ENCODE peak calls at places on chromosomes 5 and 9, in six cellular contexts. One of them, this sample, is unnamed.
A peak's percentile ranks its signal among the peaks of the same experiment; 100 is the strongest.

GRCh38 chr9:88694625-88695024 is 159.6 kb downstream of the NXNL2 start:
- DNase-seq in EL: peak; percentile 69
- DNase-seq in stimulated activated CD8-positive, alpha-beta memory T cell treated with anti-CD3 and anti-CD28 coated beads, Interleukin-2, amount 100 ng/mL, for 1 hour: no peak
- DNase-seq in NCI-H1694: no peak
- DNase-seq in IMR-90: peak; percentile 87
- DNase-seq in iris pigment epithelial cell: peak; percentile 55
- DNase-seq in this sample: no peak

GRCh38 chr9:105257767-105258166 is 13.3 kb downstream of the SLC44A1 start:
- DNase-seq in stimulated activated CD8-positive, alpha-beta memory T cell treated with anti-CD3 and anti-CD28 coated beads, Interleukin-2, amount 100 ng/mL, for 1 hour: no peak
- DNase-seq in IMR-90: no peak
- DNase-seq in iris pigment epithelial cell: no peak
- DNase-seq in NCI-H1694: no peak
- DNase-seq in EL: no peak
- DNase-seq in this sample: no peak

GRCh38 chr5:157668356-157668755 is 3.0 kb upstream of the C5orf52 start:
- DNase-seq in IMR-90: no peak
- DNase-seq in NCI-H1694: no peak
- DNase-seq in EL: no peak
- DNase-seq in stimulated activated CD8-positive, alpha-beta memory T cell treated with anti-CD3 and anti-CD28 coated beads, Interleukin-2, amount 100 ng/mL, for 1 hour: no peak
- DNase-seq in iris pigment epithelial cell: no peak
- DNase-seq in this sample: no peak

GRCh38 chr5:55234171-55234700 is 828 bp upstream of the CCNO start:
- DNase-seq in EL: peak; percentile 55
- DNase-seq in iris pigment epithelial cell: peak; percentile 39
- DNase-seq in NCI-H1694: no peak
- DNase-seq in IMR-90: peak; percentile 19
- DNase-seq in stimulated activated CD8-positive, alpha-beta memory T cell treated with anti-CD3 and anti-CD28 coated beads, Interleukin-2, amount 100 ng/mL, for 1 hour: no peak
- DNase-seq in this sample: no peak

GRCh38 chr9:134182554-134183219 is 18.3 kb upstream of the RNU6ATAC start:
- DNase-seq in EL: no peak
- DNase-seq in IMR-90: peak; percentile 26
- DNase-seq in NCI-H1694: no peak
- DNase-seq in iris pigment epithelial cell: no peak
- DNase-seq in stimulated activated CD8-positive, alpha-beta memory T cell treated with anti-CD3 and anti-CD28 coated beads, Interleukin-2, amount 100 ng/mL, for 1 hour: no peak
- DNase-seq in this sample: no peak

GRCh38 chr5:133341915-133342710 is 270.2 kb downstream of the FSTL4 start:
- DNase-seq in iris pigment epithelial cell: no peak
- DNase-seq in EL: no peak
- DNase-seq in NCI-H1694: no peak
- DNase-seq in IMR-90: no peak
- DNase-seq in stimulated activated CD8-positive, alpha-beta memory T cell treated with anti-CD3 and anti-CD28 coated beads, Interleukin-2, amount 100 ng/mL, for 1 hour: no peak
- DNase-seq in this sample: no peak

GRCh38 chr9:86926130-86926529 is 21.2 kb downstream of the GAS1 start:
- DNase-seq in NCI-H1694: no peak
- DNase-seq in iris pigment epithelial cell: peak; percentile 22
- DNase-seq in EL: peak; percentile 66
- DNase-seq in stimulated activated CD8-positive, alpha-beta memory T cell treated with anti-CD3 and anti-CD28 coated beads, Interleukin-2, amount 100 ng/mL, for 1 hour: no peak
- DNase-seq in IMR-90: peak; percentile 8
- DNase-seq in this sample: no peak

GRCh38 chr9:752201-752600 is 89.3 kb upstream of the DMRT1 start:
- DNase-seq in NCI-H1694: no peak
- DNase-seq in iris pigment epithelial cell: peak; percentile 94
- DNase-seq in EL: peak; percentile 89
- DNase-seq in IMR-90: peak; percentile 97
- DNase-seq in stimulated activated CD8-positive, alpha-beta memory T cell treated with anti-CD3 and anti-CD28 coated beads, Interleukin-2, amount 100 ng/mL, for 1 hour: no peak
- DNase-seq in this sample: no peak

GRCh38 chr9:8437878-8438277 is 638.3 kb upstream of the DMAC1 start:
- DNase-seq in NCI-H1694: no peak
- DNase-seq in IMR-90: no peak
- DNase-seq in EL: no peak
- DNase-seq in iris pigment epithelial cell: no peak
- DNase-seq in stimulated activated CD8-positive, alpha-beta memory T cell treated with anti-CD3 and anti-CD28 coated beads, Interleukin-2, amount 100 ng/mL, for 1 hour: no peak
- DNase-seq in this sample: peak; percentile 22

GRCh38 chr5:959581-960531 is 48.7 kb upstream of the NKD2 start:
- DNase-seq in stimulated activated CD8-positive, alpha-beta memory T cell treated with anti-CD3 and anti-CD28 coated beads, Interleukin-2, amount 100 ng/mL, for 1 hour: no peak
- DNase-seq in iris pigment epithelial cell: no peak
- DNase-seq in EL: no peak
- DNase-seq in IMR-90: no peak
- DNase-seq in NCI-H1694: no peak
- DNase-seq in this sample: no peak

GRCh38 chr9:121781143-121781542 is 129.7 kb downstream of the DAB2IP start:
- DNase-seq in stimulated activated CD8-positive, alpha-beta memory T cell treated with anti-CD3 and anti-CD28 coated beads, Interleukin-2, amount 100 ng/mL, for 1 hour: no peak
- DNase-seq in NCI-H1694: no peak
- DNase-seq in iris pigment epithelial cell: no peak
- DNase-seq in IMR-90: no peak
- DNase-seq in EL: no peak
- DNase-seq in this sample: no peak

GRCh38 chr9:20692554-20692953 is 8.5 kb downstream of the FOCAD start:
- DNase-seq in EL: no peak
- DNase-seq in NCI-H1694: no peak
- DNase-seq in iris pigment epithelial cell: peak; percentile 79
- DNase-seq in stimulated activated CD8-positive, alpha-beta memory T cell treated with anti-CD3 and anti-CD28 coated beads, Interleukin-2, amount 100 ng/mL, for 1 hour: no peak
- DNase-seq in IMR-90: peak; percentile 66
- DNase-seq in this sample: no peak

GRCh38 chr5:168262042-168262743 is 29.3 kb upstream of the WWC1 start:
- DNase-seq in stimulated activated CD8-positive, alpha-beta memory T cell treated with anti-CD3 and anti-CD28 coated beads, Interleukin-2, amount 100 ng/mL, for 1 hour: no peak
- DNase-seq in NCI-H1694: no peak
- DNase-seq in EL: no peak
- DNase-seq in IMR-90: no peak
- DNase-seq in iris pigment epithelial cell: no peak
- DNase-seq in this sample: no peak

GRCh38 chr5:91219803-91220371 is 163.2 kb downstream of the ARRDC3 start:
- DNase-seq in iris pigment epithelial cell: peak; percentile 73
- DNase-seq in EL: peak; percentile 35
- DNase-seq in NCI-H1694: no peak
- DNase-seq in IMR-90: peak; percentile 57
- DNase-seq in stimulated activated CD8-positive, alpha-beta memory T cell treated with anti-CD3 and anti-CD28 coated beads, Interleukin-2, amount 100 ng/mL, for 1 hour: no peak
- DNase-seq in this sample: no peak

GRCh38 chr5:118557103-118557805 is 431.1 kb downstream of the DTWD2 start:
- DNase-seq in iris pigment epithelial cell: no peak
- DNase-seq in EL: no peak
- DNase-seq in NCI-H1694: no peak
- DNase-seq in IMR-90: no peak
- DNase-seq in stimulated activated CD8-positive, alpha-beta memory T cell treated with anti-CD3 and anti-CD28 coated beads, Interleukin-2, amount 100 ng/mL, for 1 hour: no peak
- DNase-seq in this sample: no peak

GRCh38 chr5:74953961-74954720 is 88.0 kb upstream of the FAM169A start:
- DNase-seq in iris pigment epithelial cell: peak; percentile 64
- DNase-seq in NCI-H1694: no peak
- DNase-seq in IMR-90: peak; percentile 77
- DNase-seq in stimulated activated CD8-positive, alpha-beta memory T cell treated with anti-CD3 and anti-CD28 coated beads, Interleukin-2, amount 100 ng/mL, for 1 hour: no peak
- DNase-seq in EL: peak; percentile 88
- DNase-seq in this sample: no peak

GRCh38 chr5:141597394-141597793 is 21.4 kb downstream of the DIAPH1 start:
- DNase-seq in stimulated activated CD8-positive, alpha-beta memory T cell treated with anti-CD3 and anti-CD28 coated beads, Interleukin-2, amount 100 ng/mL, for 1 hour: no peak
- DNase-seq in NCI-H1694: no peak
- DNase-seq in IMR-90: no peak
- DNase-seq in EL: no peak
- DNase-seq in iris pigment epithelial cell: no peak
- DNase-seq in this sample: no peak

GRCh38 chr5:77847814-77848290 is 71.7 kb upstream of the TBCA start:
- DNase-seq in EL: no peak
- DNase-seq in IMR-90: no peak
- DNase-seq in stimulated activated CD8-positive, alpha-beta memory T cell treated with anti-CD3 and anti-CD28 coated beads, Interleukin-2, amount 100 ng/mL, for 1 hour: no peak
- DNase-seq in NCI-H1694: no peak
- DNase-seq in iris pigment epithelial cell: no peak
- DNase-seq in this sample: no peak

GRCh38 chr5:146623657-146624056 is 107.7 kb upstream of the GPR151 start:
- DNase-seq in iris pigment epithelial cell: no peak
- DNase-seq in NCI-H1694: no peak
- DNase-seq in IMR-90: no peak
- DNase-seq in stimulated activated CD8-positive, alpha-beta memory T cell treated with anti-CD3 and anti-CD28 coated beads, Interleukin-2, amount 100 ng/mL, for 1 hour: no peak
- DNase-seq in EL: no peak
- DNase-seq in this sample: no peak

GRCh38 chr9:114273461-114273881 is 49.4 kb upstream of the ORM1 start:
- DNase-seq in IMR-90: no peak
- DNase-seq in EL: no peak
- DNase-seq in iris pigment epithelial cell: no peak
- DNase-seq in stimulated activated CD8-positive, alpha-beta memory T cell treated with anti-CD3 and anti-CD28 coated beads, Interleukin-2, amount 100 ng/mL, for 1 hour: no peak
- DNase-seq in NCI-H1694: no peak
- DNase-seq in this sample: no peak

GRCh38 chr9:132733133-132733815 is 63.0 kb downstream of the GTF3C4 start:
- DNase-seq in stimulated activated CD8-positive, alpha-beta memory T cell treated with anti-CD3 and anti-CD28 coated beads, Interleukin-2, amount 100 ng/mL, for 1 hour: no peak
- DNase-seq in EL: no peak
- DNase-seq in NCI-H1694: no peak
- DNase-seq in iris pigment epithelial cell: peak; percentile 8
- DNase-seq in IMR-90: no peak
- DNase-seq in this sample: no peak

GRCh38 chr9:120369608-120370220 is 210.3 kb downstream of the CDK5RAP2 start:
- DNase-seq in stimulated activated CD8-positive, alpha-beta memory T cell treated with anti-CD3 and anti-CD28 coated beads, Interleukin-2, amount 100 ng/mL, for 1 hour: no peak
- DNase-seq in IMR-90: peak; percentile 42
- DNase-seq in iris pigment epithelial cell: peak; percentile 57
- DNase-seq in NCI-H1694: no peak
- DNase-seq in EL: peak; percentile 29
- DNase-seq in this sample: no peak

GRCh38 chr5:134647750-134648424 is 698 bp upstream of the SEC24A start:
- DNase-seq in stimulated activated CD8-positive, alpha-beta memory T cell treated with anti-CD3 and anti-CD28 coated beads, Interleukin-2, amount 100 ng/mL, for 1 hour: no peak
- DNase-seq in iris pigment epithelial cell: peak; percentile 72
- DNase-seq in IMR-90: peak; percentile 35
- DNase-seq in NCI-H1694: no peak
- DNase-seq in EL: peak; percentile 60
- DNase-seq in this sample: peak; percentile 41

GRCh38 chr5:7269591-7270274 is 126.2 kb upstream of the ADCY2 start:
- DNase-seq in NCI-H1694: no peak
- DNase-seq in iris pigment epithelial cell: no peak
- DNase-seq in stimulated activated CD8-positive, alpha-beta memory T cell treated with anti-CD3 and anti-CD28 coated beads, Interleukin-2, amount 100 ng/mL, for 1 hour: no peak
- DNase-seq in IMR-90: no peak
- DNase-seq in EL: no peak
- DNase-seq in this sample: no peak

GRCh38 chr9:137589441-137590122 is 730 bp downstream of the ZMYND19 start:
- DNase-seq in iris pigment epithelial cell: peak; percentile 42
- DNase-seq in stimulated activated CD8-positive, alpha-beta memory T cell treated with anti-CD3 and anti-CD28 coated beads, Interleukin-2, amount 100 ng/mL, for 1 hour: no peak
- DNase-seq in NCI-H1694: no peak
- DNase-seq in EL: peak; percentile 20
- DNase-seq in IMR-90: no peak
- DNase-seq in this sample: no peak

GRCh38 chr5:179762079-179762780 is 29.6 kb downstream of the MAML1 start:
- DNase-seq in NCI-H1694: no peak
- DNase-seq in iris pigment epithelial cell: peak; percentile 51
- DNase-seq in EL: peak; percentile 40
- DNase-seq in IMR-90: no peak
- DNase-seq in stimulated activated CD8-positive, alpha-beta memory T cell treated with anti-CD3 and anti-CD28 coated beads, Interleukin-2, amount 100 ng/mL, for 1 hour: no peak
- DNase-seq in this sample: no peak

GRCh38 chr5:140366770-140367630 is 7.0 kb downstream of the SLC4A9 start:
- DNase-seq in IMR-90: no peak
- DNase-seq in NCI-H1694: no peak
- DNase-seq in stimulated activated CD8-positive, alpha-beta memory T cell treated with anti-CD3 and anti-CD28 coated beads, Interleukin-2, amount 100 ng/mL, for 1 hour: no peak
- DNase-seq in iris pigment epithelial cell: no peak
- DNase-seq in EL: no peak
- DNase-seq in this sample: no peak

GRCh38 chr5:175737481-175737880 is 79.6 kb downstream of the HRH2 start:
- DNase-seq in NCI-H1694: no peak
- DNase-seq in IMR-90: no peak
- DNase-seq in EL: no peak
- DNase-seq in iris pigment epithelial cell: no peak
- DNase-seq in stimulated activated CD8-positive, alpha-beta memory T cell treated with anti-CD3 and anti-CD28 coated beads, Interleukin-2, amount 100 ng/mL, for 1 hour: no peak
- DNase-seq in this sample: no peak

GRCh38 chr5:51378415-51378777 is 4.9 kb upstream of the ISL1 start:
- DNase-seq in IMR-90: no peak
- DNase-seq in EL: no peak
- DNase-seq in iris pigment epithelial cell: no peak
- DNase-seq in NCI-H1694: no peak
- DNase-seq in stimulated activated CD8-positive, alpha-beta memory T cell treated with anti-CD3 and anti-CD28 coated beads, Interleukin-2, amount 100 ng/mL, for 1 hour: no peak
- DNase-seq in this sample: peak; percentile 84

GRCh38 chr5:9358961-9359686 is 186.8 kb downstream of the SEMA5A start:
- DNase-seq in stimulated activated CD8-positive, alpha-beta memory T cell treated with anti-CD3 and anti-CD28 coated beads, Interleukin-2, amount 100 ng/mL, for 1 hour: no peak
- DNase-seq in IMR-90: peak; percentile 88
- DNase-seq in NCI-H1694: no peak
- DNase-seq in EL: peak; percentile 82
- DNase-seq in iris pigment epithelial cell: peak; percentile 84
- DNase-seq in this sample: no peak

GRCh38 chr5:123776761-123777160 is 264.8 kb downstream of the CSNK1G3 start:
- DNase-seq in iris pigment epithelial cell: peak; percentile 75
- DNase-seq in NCI-H1694: no peak
- DNase-seq in IMR-90: peak; percentile 88
- DNase-seq in EL: peak; percentile 84
- DNase-seq in stimulated activated CD8-positive, alpha-beta memory T cell treated with anti-CD3 and anti-CD28 coated beads, Interleukin-2, amount 100 ng/mL, for 1 hour: no peak
- DNase-seq in this sample: no peak

GRCh38 chr9:21334603-21334968 is 618 bp downstream of the KLHL9 start:
- DNase-seq in iris pigment epithelial cell: no peak
- DNase-seq in EL: peak; percentile 14
- DNase-seq in stimulated activated CD8-positive, alpha-beta memory T cell treated with anti-CD3 and anti-CD28 coated beads, Interleukin-2, amount 100 ng/mL, for 1 hour: no peak
- DNase-seq in NCI-H1694: no peak
- DNase-seq in IMR-90: peak; percentile 13
- DNase-seq in this sample: no peak

GRCh38 chr9:105416840-105417239 is 31.0 kb upstream of the FSD1L start:
- DNase-seq in EL: no peak
- DNase-seq in IMR-90: no peak
- DNase-seq in NCI-H1694: no peak
- DNase-seq in iris pigment epithelial cell: no peak
- DNase-seq in stimulated activated CD8-positive, alpha-beta memory T cell treated with anti-CD3 and anti-CD28 coated beads, Interleukin-2, amount 100 ng/mL, for 1 hour: no peak
- DNase-seq in this sample: no peak

GRCh38 chr5:1178529-1179382 is 22.6 kb upstream of the SLC6A19 start:
- DNase-seq in iris pigment epithelial cell: no peak
- DNase-seq in IMR-90: no peak
- DNase-seq in stimulated activated CD8-positive, alpha-beta memory T cell treated with anti-CD3 and anti-CD28 coated beads, Interleukin-2, amount 100 ng/mL, for 1 hour: no peak
- DNase-seq in EL: no peak
- DNase-seq in NCI-H1694: no peak
- DNase-seq in this sample: no peak

GRCh38 chr5:574906-575305 is 37.2 kb upstream of the CEP72 start:
- DNase-seq in EL: no peak
- DNase-seq in iris pigment epithelial cell: no peak
- DNase-seq in stimulated activated CD8-positive, alpha-beta memory T cell treated with anti-CD3 and anti-CD28 coated beads, Interleukin-2, amount 100 ng/mL, for 1 hour: no peak
- DNase-seq in IMR-90: no peak
- DNase-seq in NCI-H1694: no peak
- DNase-seq in this sample: no peak

GRCh38 chr5:32713396-32714381 is 2.6 kb downstream of the NPR3 start:
- DNase-seq in iris pigment epithelial cell: peak; percentile 29
- DNase-seq in NCI-H1694: no peak
- DNase-seq in IMR-90: peak; percentile 57
- DNase-seq in EL: peak; percentile 68
- DNase-seq in stimulated activated CD8-positive, alpha-beta memory T cell treated with anti-CD3 and anti-CD28 coated beads, Interleukin-2, amount 100 ng/mL, for 1 hour: no peak
- DNase-seq in this sample: no peak

GRCh38 chr5:133754575-133755169 is 142.3 kb upstream of the FSTL4 start:
- DNase-seq in stimulated activated CD8-positive, alpha-beta memory T cell treated with anti-CD3 and anti-CD28 coated beads, Interleukin-2, amount 100 ng/mL, for 1 hour: no peak
- DNase-seq in NCI-H1694: no peak
- DNase-seq in EL: no peak
- DNase-seq in IMR-90: peak; percentile 7
- DNase-seq in iris pigment epithelial cell: peak; percentile 23
- DNase-seq in this sample: no peak

GRCh38 chr5:52441768-52442167 is 345.9 kb upstream of the ITGA1 start:
- DNase-seq in iris pigment epithelial cell: no peak
- DNase-seq in IMR-90: no peak
- DNase-seq in stimulated activated CD8-positive, alpha-beta memory T cell treated with anti-CD3 and anti-CD28 coated beads, Interleukin-2, amount 100 ng/mL, for 1 hour: no peak
- DNase-seq in NCI-H1694: no peak
- DNase-seq in EL: no peak
- DNase-seq in this sample: no peak

GRCh38 chr5:168991311-168991710 is 309.6 kb downstream of the SLIT3 start:
- DNase-seq in iris pigment epithelial cell: no peak
- DNase-seq in stimulated activated CD8-positive, alpha-beta memory T cell treated with anti-CD3 and anti-CD28 coated beads, Interleukin-2, amount 100 ng/mL, for 1 hour: no peak
- DNase-seq in NCI-H1694: no peak
- DNase-seq in EL: no peak
- DNase-seq in IMR-90: no peak
- DNase-seq in this sample: no peak